ENCODE peak calls at places on chromosomes 13 and 19, in five cellular contexts. One of them, this sample, is unnamed.

GRCh38 chr19:4089400-4089908 is 22.8 kb upstream of the ZBTB7A start:
- DNase-seq in CD14-positive monocyte: peak
- DNase-seq in CD4-positive, alpha-beta T cell: peak
- DNase-seq in lower leg skin: no peak
- DNase-seq in endothelial cell: no peak
- DNase-seq in this sample: no peak

GRCh38 chr19:4733755-4734345 is 10.2 kb upstream of the DPP9 start:
- DNase-seq in CD4-positive, alpha-beta T cell: no peak
- DNase-seq in endothelial cell: no peak
- DNase-seq in CD14-positive monocyte: no peak
- DNase-seq in lower leg skin: no peak
- DNase-seq in this sample: no peak

GRCh38 chr13:81609335-81609734 is 1268.4 kb upstream of the SPRY2 start:
- DNase-seq in lower leg skin: no peak
- DNase-seq in CD14-positive monocyte: no peak
- DNase-seq in CD4-positive, alpha-beta T cell: no peak
- DNase-seq in endothelial cell: no peak
- DNase-seq in this sample: no peak

GRCh38 chr19:48938256-48938655 is 4.8 kb downstream of the DHDH start:
- DNase-seq in CD4-positive, alpha-beta T cell: no peak
- DNase-seq in endothelial cell: no peak
- DNase-seq in lower leg skin: no peak
- DNase-seq in CD14-positive monocyte: no peak
- DNase-seq in this sample: no peak

GRCh38 chr19:1251233-1251502 is 2.8 kb downstream of the MIDN start:
- DNase-seq in lower leg skin: no peak
- DNase-seq in CD4-positive, alpha-beta T cell: no peak
- DNase-seq in endothelial cell: peak
- DNase-seq in CD14-positive monocyte: no peak
- DNase-seq in this sample: no peak

GRCh38 chr19:7894612-7895309 is 6.5 kb downstream of the LRRC8E start:
- DNase-seq in CD14-positive monocyte: no peak
- DNase-seq in CD4-positive, alpha-beta T cell: no peak
- DNase-seq in lower leg skin: no peak
- DNase-seq in endothelial cell: no peak
- DNase-seq in this sample: no peak

GRCh38 chr13:33433316-33433715 is 147.8 kb upstream of the STARD13 start:
- DNase-seq in lower leg skin: no peak
- DNase-seq in CD4-positive, alpha-beta T cell: no peak
- DNase-seq in endothelial cell: no peak
- DNase-seq in CD14-positive monocyte: no peak
- DNase-seq in this sample: no peak

GRCh38 chr13:50957620-50958019 is 48.0 kb downstream of the RNASEH2B start:
- DNase-seq in lower leg skin: no peak
- DNase-seq in CD14-positive monocyte: no peak
- DNase-seq in CD4-positive, alpha-beta T cell: no peak
- DNase-seq in endothelial cell: no peak
- DNase-seq in this sample: no peak

GRCh38 chr19:11479470-11480080 is 1.3 kb downstream of the ELAVL3 start:
- DNase-seq in CD4-positive, alpha-beta T cell: no peak
- DNase-seq in lower leg skin: no peak
- DNase-seq in endothelial cell: no peak
- DNase-seq in CD14-positive monocyte: no peak
- DNase-seq in this sample: no peak

GRCh38 chr13:21015284-21015683 is 46.1 kb downstream of the LATS2 start:
- DNase-seq in lower leg skin: peak
- DNase-seq in CD4-positive, alpha-beta T cell: no peak
- DNase-seq in CD14-positive monocyte: no peak
- DNase-seq in endothelial cell: no peak
- DNase-seq in this sample: no peak

GRCh38 chr13:98664047-98664446 is 87.1 kb upstream of the STK24 start:
- DNase-seq in CD14-positive monocyte: no peak
- DNase-seq in lower leg skin: peak
- DNase-seq in CD4-positive, alpha-beta T cell: no peak
- DNase-seq in endothelial cell: no peak
- DNase-seq in this sample: no peak

DNA sequence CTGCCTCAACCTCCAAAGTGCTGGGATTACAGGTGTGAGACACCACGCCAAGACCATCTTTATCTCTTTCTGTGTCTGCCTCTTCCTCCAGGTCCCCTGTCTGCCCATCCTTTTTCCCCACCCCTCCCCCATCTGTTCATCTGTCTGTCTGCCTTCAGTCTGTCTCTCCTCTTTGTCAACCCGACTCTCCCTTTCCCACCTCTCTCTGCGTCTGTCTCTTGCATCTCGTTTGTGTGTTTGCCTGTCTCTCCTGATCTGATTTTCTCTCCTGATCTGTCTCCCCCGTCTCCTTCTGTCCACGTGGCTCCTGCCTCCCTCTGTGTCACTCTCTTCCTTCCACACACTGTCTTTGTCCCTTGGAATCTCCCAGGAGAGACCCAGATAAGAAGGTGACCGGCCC is 10.0 kb downstream of the VASP start:
- DNase-seq in CD4-positive, alpha-beta T cell: no peak
- DNase-seq in CD14-positive monocyte: no peak
- DNase-seq in endothelial cell: no peak
- DNase-seq in lower leg skin: no peak
- DNase-seq in this sample: no peak
- TF ChIP-seq CTCF in CD4-positive, alpha-beta T cell: no peak
- TF ChIP-seq CTCF in CD14-positive monocyte: no peak
- TF ChIP-seq CTCF in endothelial cell: no peak
- TF ChIP-seq CTCF in lower leg skin: no peak
- TF ChIP-seq CTCF in this sample: no peak

GRCh38 chr13:19864339-19865309 is 1.2 kb upstream of the ZMYM5 start:
- DNase-seq in CD14-positive monocyte: peak
- DNase-seq in endothelial cell: peak
- DNase-seq in lower leg skin: peak
- DNase-seq in CD4-positive, alpha-beta T cell: peak
- DNase-seq in this sample: peak
- TF ChIP-seq CTCF in CD14-positive monocyte: peak
- TF ChIP-seq CTCF in endothelial cell: peak
- TF ChIP-seq CTCF in lower leg skin: no peak
- TF ChIP-seq CTCF in CD4-positive, alpha-beta T cell: peak
- TF ChIP-seq CTCF in this sample: peak

DNA sequence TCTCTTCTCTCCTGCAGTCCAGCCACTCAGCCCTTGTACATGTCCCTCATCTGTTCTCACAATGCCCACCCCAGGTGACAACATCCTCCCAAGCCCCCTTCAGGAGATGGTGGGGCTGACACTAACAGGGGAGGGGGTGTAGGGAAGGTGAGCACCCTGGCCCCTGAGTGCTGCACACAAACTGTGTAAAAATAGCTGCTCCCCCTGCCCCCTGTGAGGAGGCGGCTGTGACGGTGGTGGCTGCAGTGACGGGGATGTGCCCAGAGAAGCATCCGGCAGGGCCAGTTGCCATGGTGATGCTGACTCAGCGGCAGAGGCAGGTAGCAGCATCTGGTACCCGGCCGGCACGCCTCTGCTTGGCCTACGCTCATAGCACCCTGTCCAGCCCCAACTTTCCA is 13.0 kb upstream of the JUND start:
- DNase-seq in CD4-positive, alpha-beta T cell: peak
- DNase-seq in CD14-positive monocyte: peak
- DNase-seq in lower leg skin: peak
- DNase-seq in endothelial cell: no peak
- DNase-seq in this sample: no peak
- TF ChIP-seq CTCF in CD4-positive, alpha-beta T cell: no peak
- TF ChIP-seq CTCF in CD14-positive monocyte: no peak
- TF ChIP-seq CTCF in lower leg skin: no peak
- TF ChIP-seq CTCF in endothelial cell: no peak
- TF ChIP-seq CTCF in this sample: no peak

GRCh38 chr13:49220035-49220855 is at the start of gene MLNR:
- DNase-seq in CD4-positive, alpha-beta T cell: no peak
- DNase-seq in lower leg skin: no peak
- DNase-seq in CD14-positive monocyte: no peak
- DNase-seq in endothelial cell: peak
- DNase-seq in this sample: no peak
- TF ChIP-seq CTCF in CD4-positive, alpha-beta T cell: no peak
- TF ChIP-seq CTCF in lower leg skin: no peak
- TF ChIP-seq CTCF in CD14-positive monocyte: peak
- TF ChIP-seq CTCF in endothelial cell: peak
- TF ChIP-seq CTCF in this sample: peak

GRCh38 chr13:26011208-26011573 is 40.6 kb downstream of the SHISA2 start:
- DNase-seq in endothelial cell: no peak
- DNase-seq in lower leg skin: no peak
- DNase-seq in CD14-positive monocyte: no peak
- DNase-seq in CD4-positive, alpha-beta T cell: no peak
- DNase-seq in this sample: no peak

GRCh38 chr13:26011996-26012688 is 39.7 kb downstream of the SHISA2 start:
- DNase-seq in CD14-positive monocyte: no peak
- DNase-seq in endothelial cell: no peak
- DNase-seq in CD4-positive, alpha-beta T cell: peak
- DNase-seq in lower leg skin: peak
- DNase-seq in this sample: no peak

GRCh38 chr13:26007774-26008173 is 44.0 kb downstream of the SHISA2 start:
- DNase-seq in CD4-positive, alpha-beta T cell: no peak
- DNase-seq in endothelial cell: no peak
- DNase-seq in CD14-positive monocyte: no peak
- DNase-seq in lower leg skin: no peak
- DNase-seq in this sample: no peak

GRCh38 chr13:26007261-26007765 is 44.5 kb downstream of the SHISA2 start:
- DNase-seq in CD14-positive monocyte: no peak
- DNase-seq in lower leg skin: no peak
- DNase-seq in endothelial cell: no peak
- DNase-seq in CD4-positive, alpha-beta T cell: no peak
- DNase-seq in this sample: no peak

DNA sequence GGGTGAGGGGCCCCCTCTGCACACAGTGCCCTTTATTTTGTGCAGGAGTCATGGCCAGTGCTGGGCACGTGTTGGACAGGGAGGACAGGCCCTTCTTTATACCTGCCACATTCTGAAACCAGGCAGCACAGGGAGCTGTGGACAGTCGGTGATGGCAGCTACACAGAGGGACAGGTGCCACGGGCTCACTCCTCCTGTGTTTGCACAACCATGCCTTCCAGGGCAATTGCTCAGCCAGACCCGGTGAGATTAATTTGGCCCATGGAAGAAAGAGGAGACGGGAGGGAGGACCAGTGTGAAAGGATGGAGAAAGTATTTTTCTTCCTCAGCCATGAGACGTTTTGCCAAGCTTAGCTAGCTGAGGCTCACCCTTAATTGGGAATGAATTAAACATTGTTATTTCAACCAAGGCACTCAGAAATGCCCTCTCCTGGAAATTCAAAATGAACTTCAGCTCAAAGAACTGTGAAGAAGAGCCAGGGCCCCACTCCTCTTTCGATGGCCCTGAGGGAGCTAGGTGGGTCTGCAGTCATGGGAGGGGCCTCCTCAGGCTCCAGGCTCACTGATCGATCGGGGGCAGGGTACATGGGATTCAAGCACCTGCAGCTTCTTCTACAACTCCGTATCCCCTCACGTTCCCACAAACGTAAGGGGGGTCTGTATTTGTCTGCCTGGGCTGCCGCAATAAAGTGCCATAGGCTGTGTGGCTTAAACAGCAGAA is 41.2 kb downstream of the SHISA2 start:
- DNase-seq in CD4-positive, alpha-beta T cell: no peak
- DNase-seq in endothelial cell: no peak
- DNase-seq in lower leg skin: no peak
- DNase-seq in CD14-positive monocyte: no peak
- DNase-seq in this sample: no peak
- TF ChIP-seq CTCF in CD4-positive, alpha-beta T cell: no peak
- TF ChIP-seq CTCF in endothelial cell: no peak
- TF ChIP-seq CTCF in lower leg skin: no peak
- TF ChIP-seq CTCF in CD14-positive monocyte: no peak
- TF ChIP-seq CTCF in this sample: no peak